ENCODE peak calls at places on chromosomes 2 and 18, in nine cellular contexts. M is coronary artery; O is activated T-cell treated with anti-CD3 and anti-CD28 coated beads, Interleukin-2, amount 50 U/mL, for 72 hours; B is RPMI8226; H is posterior cingulate gyrus; R is lower lobe of right lung; T is hippocampal formation; A is NCI-H1105 treated with DMSO at 0.1 percent for 48 hours; L is T-helper 9 cell. X is an unnamed sample.

GRCh38 chr2:234308814-234309195 is 188.1 kb downstream of the ARL4C start:
- DNase-seq in M (no peak), O (peak; percentile 86), B (no peak), H (no peak), R (no peak), T (no peak), A (no peak), L (peak; percentile 43), X (peak; percentile 39)

GRCh38 chr2:19746611-19747309 is 155.0 kb downstream of the TTC32 start:
- DNase-seq in M (peak; percentile 67), O (peak; percentile 20), B (no peak), H (no peak), R (no peak), T (no peak), A (no peak), L (no peak), X (peak; percentile 33)

GRCh38 chr2:54566896-54567295 is 110.8 kb downstream of the SPTBN1 start:
- DNase-seq in M (no peak), O (no peak), B (no peak), H (no peak), R (no peak), T (no peak), A (no peak), L (no peak), X (no peak)

GRCh38 chr2:151638188-151638933 is 95.9 kb downstream of the NEB start:
- DNase-seq in M (no peak), O (peak; percentile 10), B (peak; percentile 31), H (no peak), R (no peak), T (no peak), A (no peak), L (peak; percentile 1), X (no peak)

GRCh38 chr2:64700133-64700809 is 46.6 kb upstream of the SERTAD2 start:
- DNase-seq in M (no peak), O (no peak), B (no peak), H (no peak), R (no peak), T (no peak), A (no peak), L (no peak), X (peak; percentile 36)

GRCh38 chr2:235740821-235741220 is 247.0 kb downstream of the AGAP1 start:
- DNase-seq in M (no peak), O (no peak), B (peak; percentile 36), H (no peak), R (no peak), T (no peak), A (peak; percentile 64), L (no peak), X (no peak)

GRCh38 chr2:24749069-24749691 is 44.0 kb downstream of the PTRHD1 start:
- DNase-seq in M (no peak), O (no peak), B (no peak), H (no peak), R (no peak), T (no peak), A (no peak), L (no peak), X (no peak)

GRCh38 chr2:138035597-138036217 is 71.4 kb downstream of the HNMT start:
- DNase-seq in M (no peak), O (no peak), B (no peak), H (no peak), R (no peak), T (no peak), A (no peak), L (no peak), X (no peak)

GRCh38 chr18:73688851-73689659 is 458.6 kb downstream of the FBXO15 start:
- DNase-seq in M (no peak), O (no peak), B (peak; percentile 3), H (no peak), R (no peak), T (no peak), A (no peak), L (no peak), X (no peak)

GRCh38 chr2:74238879-74239278 is 40.5 kb downstream of the MTHFD2 start:
- DNase-seq in M (no peak), O (no peak), B (peak; percentile 35), H (no peak), R (no peak), T (no peak), A (no peak), L (no peak), X (no peak)

GRCh38 chr2:127697482-127698180 is 3.7 kb upstream of the SFT2D3 start:
- DNase-seq in M (no peak), O (no peak), B (no peak), H (no peak), R (no peak), T (no peak), A (no peak), L (no peak), X (no peak)

GRCh38 chr2:118489712-118490255 is 357.7 kb downstream of the EN1 start:
- DNase-seq in M (no peak), O (no peak), B (no peak), H (no peak), R (no peak), T (no peak), A (no peak), L (no peak), X (no peak)

GRCh38 chr18:57002627-57003026 is 144.3 kb upstream of the BOD1L2 start:
- DNase-seq in M (no peak), O (no peak), B (no peak), H (no peak), R (no peak), T (no peak), A (peak; percentile 31), L (no peak), X (no peak)

GRCh38 chr18:77068890-77069312 is 63.7 kb downstream of the MBP start:
- DNase-seq in M (no peak), O (no peak), B (no peak), H (no peak), R (no peak), T (no peak), A (no peak), L (no peak), X (no peak)

GRCh38 chr2:50863218-50863617 is 168.7 kb downstream of the NRXN1 start:
- DNase-seq in M (no peak), O (no peak), B (no peak), H (no peak), R (no peak), T (no peak), A (no peak), L (no peak), X (no peak)

GRCh38 chr2:33178209-33178608 is 231.5 kb downstream of the LTBP1 start:
- DNase-seq in M (no peak), O (no peak), B (no peak), H (no peak), R (no peak), T (no peak), A (no peak), L (no peak), X (no peak)

GRCh38 chr2:173053043-173053699 is 22.5 kb upstream of the MAP3K20 start:
- DNase-seq in M (no peak), O (no peak), B (no peak), H (no peak), R (no peak), T (no peak), A (no peak), L (no peak), X (no peak)

GRCh38 chr2:72824224-72824842 is 1.5 kb downstream of the EXOC6B start:
- DNase-seq in M (no peak), O (peak; percentile 11), B (no peak), H (no peak), R (no peak), T (no peak), A (no peak), L (no peak), X (no peak)

GRCh38 chr2:109166811-109167210 is 37.8 kb downstream of the SH3RF3 start:
- DNase-seq in M (no peak), O (no peak), B (no peak), H (no peak), R (no peak), T (no peak), A (no peak), L (no peak), X (no peak)

GRCh38 chr18:34611904-34612303 is 98.2 kb upstream of the DTNA start:
- DNase-seq in M (no peak), O (no peak), B (no peak), H (no peak), R (no peak), T (no peak), A (no peak), L (no peak), X (no peak)